ENCODE peak calls at places on chromosome 12, in five cellular contexts. One of them, this sample, is unnamed.

GRCh38 chr12:91774471-91774921 is 371.1 kb downstream of the BTG1 start:
- DNase-seq in AG04450: peak; percentile 37
- DNase-seq in tibial artery: no peak
- DNase-seq in dorsolateral prefrontal cortex: no peak
- DNase-seq in tibial nerve: no peak
- DNase-seq in this sample: no peak

GRCh38 chr12:121033625-121034349 is 5.3 kb downstream of the OASL start:
- DNase-seq in AG04450: no peak
- DNase-seq in tibial artery: no peak
- DNase-seq in dorsolateral prefrontal cortex: no peak
- DNase-seq in tibial nerve: no peak
- DNase-seq in this sample: peak; percentile 51

GRCh38 chr12:109723311-109723791 is 9.7 kb downstream of the FAM222A start:
- DNase-seq in AG04450: no peak
- DNase-seq in tibial artery: peak; percentile 70
- DNase-seq in dorsolateral prefrontal cortex: peak; percentile 85
- DNase-seq in tibial nerve: no peak
- DNase-seq in this sample: no peak

GRCh38 chr12:25882266-25882665 is 76.2 kb upstream of the RASSF8 start:
- DNase-seq in AG04450: no peak
- DNase-seq in tibial artery: no peak
- DNase-seq in dorsolateral prefrontal cortex: no peak
- DNase-seq in tibial nerve: no peak
- DNase-seq in this sample: no peak

GRCh38 chr12:62519043-62519442 is 52.4 kb downstream of the MON2 start:
- DNase-seq in AG04450: no peak
- DNase-seq in tibial artery: peak; percentile 71
- DNase-seq in dorsolateral prefrontal cortex: peak; percentile 32
- DNase-seq in tibial nerve: no peak
- DNase-seq in this sample: no peak

GRCh38 chr12:18373176-18373575 is 111.9 kb downstream of the PIK3C2G start:
- DNase-seq in AG04450: no peak
- DNase-seq in tibial artery: no peak
- DNase-seq in dorsolateral prefrontal cortex: no peak
- DNase-seq in tibial nerve: no peak
- DNase-seq in this sample: no peak

GRCh38 chr12:53232641-53233538 is 881 bp upstream of the RARG start:
- DNase-seq in AG04450: no peak
- DNase-seq in tibial artery: peak; percentile 89
- DNase-seq in dorsolateral prefrontal cortex: no peak
- DNase-seq in tibial nerve: peak; percentile 54
- DNase-seq in this sample: peak; percentile 50

GRCh38 chr12:234891-235415 is 21.0 kb upstream of the SLC6A12 start:
- DNase-seq in AG04450: no peak
- DNase-seq in tibial artery: peak; percentile 28
- DNase-seq in dorsolateral prefrontal cortex: no peak
- DNase-seq in tibial nerve: no peak
- DNase-seq in this sample: no peak

GRCh38 chr12:59329457-59329856 is 266.4 kb upstream of the SLC16A7 start:
- DNase-seq in AG04450: no peak
- DNase-seq in tibial artery: no peak
- DNase-seq in dorsolateral prefrontal cortex: no peak
- DNase-seq in tibial nerve: no peak
- DNase-seq in this sample: no peak

GRCh38 chr12:71425568-71425967 is 14.0 kb upstream of the LGR5 start:
- DNase-seq in AG04450: no peak
- DNase-seq in tibial artery: no peak
- DNase-seq in dorsolateral prefrontal cortex: no peak
- DNase-seq in tibial nerve: no peak
- DNase-seq in this sample: no peak

GRCh38 chr12:104505095-104505819 is 48.5 kb downstream of the CHST11 start:
- DNase-seq in AG04450: no peak
- DNase-seq in tibial artery: no peak
- DNase-seq in dorsolateral prefrontal cortex: no peak
- DNase-seq in tibial nerve: no peak
- DNase-seq in this sample: no peak

GRCh38 chr12:121086896-121087295 is 45.8 kb upstream of the P2RX7 start:
- DNase-seq in AG04450: no peak
- DNase-seq in tibial artery: no peak
- DNase-seq in dorsolateral prefrontal cortex: no peak
- DNase-seq in tibial nerve: no peak
- DNase-seq in this sample: no peak

GRCh38 chr12:95859344-95859816 is 628 bp downstream of the SNRPF start:
- DNase-seq in AG04450: no peak
- DNase-seq in tibial artery: no peak
- DNase-seq in dorsolateral prefrontal cortex: no peak
- DNase-seq in tibial nerve: no peak
- DNase-seq in this sample: no peak

GRCh38 chr12:128848371-128848770 is 4.9 kb upstream of the GLT1D1 start:
- DNase-seq in AG04450: no peak
- DNase-seq in tibial artery: no peak
- DNase-seq in dorsolateral prefrontal cortex: no peak
- DNase-seq in tibial nerve: no peak
- DNase-seq in this sample: no peak

DNA sequence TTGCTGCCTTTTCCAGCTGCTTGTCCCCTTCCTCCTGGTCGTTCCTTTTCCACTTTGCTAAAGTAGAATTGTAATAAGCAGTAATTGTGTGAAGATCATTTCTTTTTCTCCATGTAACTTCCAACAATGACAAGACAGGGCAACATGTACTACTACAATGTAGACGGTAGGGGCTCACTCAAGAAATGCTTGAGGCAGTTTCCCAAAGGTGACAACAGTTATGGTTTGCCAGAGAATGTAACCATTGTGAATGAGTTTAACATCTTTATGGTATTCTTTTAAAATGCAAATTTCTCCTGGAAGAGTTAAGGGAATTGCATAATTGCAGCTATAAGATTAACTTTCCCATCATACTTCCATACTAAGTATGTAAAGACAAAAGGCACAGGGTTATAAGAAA is 23.8 kb upstream of the PHLDA1 start:
- DNase-seq in AG04450: no peak
- DNase-seq in tibial artery: no peak
- DNase-seq in dorsolateral prefrontal cortex: no peak
- DNase-seq in tibial nerve: no peak
- DNase-seq in this sample: no peak
- TF ChIP-seq CTCF in AG04450: peak; percentile 21
- TF ChIP-seq CTCF in tibial artery: no peak
- TF ChIP-seq CTCF in dorsolateral prefrontal cortex: no peak
- TF ChIP-seq CTCF in tibial nerve: no peak
- TF ChIP-seq CTCF in this sample: no peak

GRCh38 chr12:49059385-49060232 is 985 bp downstream of the KMT2D start:
- DNase-seq in AG04450: no peak
- DNase-seq in tibial artery: no peak
- DNase-seq in dorsolateral prefrontal cortex: no peak
- DNase-seq in tibial nerve: no peak
- DNase-seq in this sample: no peak

GRCh38 chr12:49059063-49059384 is 1.6 kb downstream of the KMT2D start:
- DNase-seq in AG04450: no peak
- DNase-seq in tibial artery: no peak
- DNase-seq in dorsolateral prefrontal cortex: no peak
- DNase-seq in tibial nerve: no peak
- DNase-seq in this sample: no peak

GRCh38 chr12:49057888-49058287 is 2.7 kb downstream of the KMT2D start:
- DNase-seq in AG04450: no peak
- DNase-seq in tibial artery: no peak
- DNase-seq in dorsolateral prefrontal cortex: no peak
- DNase-seq in tibial nerve: no peak
- DNase-seq in this sample: no peak

GRCh38 chr12:49060237-49061156 is at the start of gene KMT2D:
- DNase-seq in AG04450: peak; percentile 92
- DNase-seq in tibial artery: peak; percentile 94
- DNase-seq in dorsolateral prefrontal cortex: peak; percentile 87
- DNase-seq in tibial nerve: peak; percentile 79
- DNase-seq in this sample: peak; percentile 88

GRCh38 chr12:49058366-49059062 is 2.1 kb downstream of the KMT2D start:
- DNase-seq in AG04450: no peak
- DNase-seq in tibial artery: no peak
- DNase-seq in dorsolateral prefrontal cortex: no peak
- DNase-seq in tibial nerve: no peak
- DNase-seq in this sample: no peak
- H3K27ac ChIP-seq in AG04450: no peak overlapping the region
- H3K27ac ChIP-seq in tibial artery: peak overlapping the region; percentile 93
- H3K27ac ChIP-seq in dorsolateral prefrontal cortex: peak overlapping the region; percentile 97
- H3K27ac ChIP-seq in tibial nerve: no peak overlapping the region
- H3K27ac ChIP-seq in this sample: peak overlapping the region; percentile 49

DNA sequence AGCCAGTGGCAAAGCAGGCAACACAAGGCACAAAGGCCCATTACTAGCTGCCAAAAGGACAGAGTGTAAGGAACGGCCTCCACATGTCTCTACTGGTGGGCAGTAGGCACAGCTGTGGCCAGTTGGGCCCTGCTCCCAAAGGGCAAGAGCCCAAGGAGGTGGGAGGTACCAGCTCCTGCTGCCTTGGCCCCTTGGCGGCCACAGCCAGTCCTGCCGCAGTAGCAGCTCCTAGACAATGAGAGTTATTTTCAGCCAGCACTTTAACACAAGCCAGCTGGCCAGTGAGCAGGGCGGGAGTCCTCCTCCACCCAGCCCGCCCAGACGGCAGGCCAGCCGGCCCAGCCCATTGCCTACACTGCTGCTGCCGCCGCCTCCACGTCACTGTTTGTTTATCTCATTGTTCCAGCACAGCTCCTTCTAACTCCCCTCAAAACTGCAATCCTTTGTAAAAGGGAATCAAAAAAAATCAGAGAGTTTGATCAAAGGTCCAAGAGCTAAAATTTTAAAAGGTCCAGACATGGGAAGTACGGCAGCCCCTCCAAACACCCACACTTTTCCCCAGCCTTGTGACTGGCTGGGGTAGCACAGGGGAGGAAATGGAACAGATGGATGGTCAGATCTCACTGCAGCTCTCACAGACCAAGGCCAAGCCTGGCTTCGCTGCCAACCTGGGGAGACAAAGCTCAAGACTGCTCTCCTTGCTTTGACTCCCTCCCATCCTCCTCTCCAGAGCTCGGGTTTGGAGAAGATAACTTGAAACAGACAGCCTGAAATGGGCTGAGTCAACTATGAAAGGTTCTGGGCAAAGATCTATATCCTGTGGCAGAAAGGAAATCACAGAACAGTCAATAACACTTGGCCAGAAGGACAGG is 33.5 kb downstream of the FMNL3 start:
- DNase-seq in AG04450: peak; percentile 88
- DNase-seq in tibial artery: peak; percentile 97
- DNase-seq in dorsolateral prefrontal cortex: peak; percentile 97
- DNase-seq in tibial nerve: peak; percentile 88
- DNase-seq in this sample: no peak
- TF ChIP-seq CTCF in AG04450: peak; percentile 46
- TF ChIP-seq CTCF in tibial artery: peak; percentile 77
- TF ChIP-seq CTCF in dorsolateral prefrontal cortex: peak; percentile 31
- TF ChIP-seq CTCF in tibial nerve: peak; percentile 88
- TF ChIP-seq CTCF in this sample: no peak

DNA sequence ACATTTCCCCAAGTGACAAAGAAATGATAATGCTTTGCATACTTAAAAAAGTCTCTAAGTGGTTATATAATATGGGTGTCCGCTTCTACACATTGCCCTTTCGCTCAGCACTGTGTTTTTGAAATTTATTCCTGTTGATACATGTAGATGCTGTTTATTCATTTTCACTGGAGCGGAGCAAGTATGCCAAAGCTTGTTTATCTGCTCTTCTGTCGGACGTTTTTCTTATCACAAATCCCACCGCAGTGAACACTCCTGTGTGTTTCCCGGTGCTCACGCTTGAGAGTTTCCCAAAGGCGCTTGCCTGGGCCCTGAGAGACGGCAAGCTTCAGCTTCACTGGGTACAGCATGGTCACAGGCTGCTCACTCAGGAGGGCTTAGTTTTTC is 50.2 kb downstream of the TPCN1 start:
- DNase-seq in AG04450: no peak
- DNase-seq in tibial artery: no peak
- DNase-seq in dorsolateral prefrontal cortex: no peak
- DNase-seq in tibial nerve: no peak
- DNase-seq in this sample: no peak
- H3K27ac ChIP-seq in AG04450: peak overlapping the region; percentile 89
- H3K27ac ChIP-seq in tibial artery: peak overlapping the region; percentile 84
- H3K27ac ChIP-seq in dorsolateral prefrontal cortex: peak overlapping the region; percentile 41
- H3K27ac ChIP-seq in tibial nerve: peak overlapping the region; percentile 79
- H3K27ac ChIP-seq in this sample: no peak overlapping the region

GRCh38 chr12:30847259-30847658 is 79.3 kb upstream of the TSPAN11 start:
- DNase-seq in AG04450: peak; percentile 8
- DNase-seq in tibial artery: no peak
- DNase-seq in dorsolateral prefrontal cortex: no peak
- DNase-seq in tibial nerve: no peak
- DNase-seq in this sample: no peak
- TF ChIP-seq CTCF in AG04450: peak; percentile 71
- TF ChIP-seq CTCF in tibial artery: peak; percentile 43
- TF ChIP-seq CTCF in dorsolateral prefrontal cortex: peak; percentile 80
- TF ChIP-seq CTCF in tibial nerve: peak; percentile 81
- TF ChIP-seq CTCF in this sample: peak; percentile 65

GRCh38 chr12:68784015-68784414 is 24.0 kb upstream of the MDM2 start:
- DNase-seq in AG04450: no peak
- DNase-seq in tibial artery: no peak
- DNase-seq in dorsolateral prefrontal cortex: no peak
- DNase-seq in tibial nerve: no peak
- DNase-seq in this sample: no peak
- H3K27ac ChIP-seq in AG04450: no peak overlapping the region
- H3K27ac ChIP-seq in tibial artery: no peak overlapping the region
- H3K27ac ChIP-seq in dorsolateral prefrontal cortex: no peak overlapping the region
- H3K27ac ChIP-seq in tibial nerve: no peak overlapping the region
- H3K27ac ChIP-seq in this sample: no peak overlapping the region

DNA sequence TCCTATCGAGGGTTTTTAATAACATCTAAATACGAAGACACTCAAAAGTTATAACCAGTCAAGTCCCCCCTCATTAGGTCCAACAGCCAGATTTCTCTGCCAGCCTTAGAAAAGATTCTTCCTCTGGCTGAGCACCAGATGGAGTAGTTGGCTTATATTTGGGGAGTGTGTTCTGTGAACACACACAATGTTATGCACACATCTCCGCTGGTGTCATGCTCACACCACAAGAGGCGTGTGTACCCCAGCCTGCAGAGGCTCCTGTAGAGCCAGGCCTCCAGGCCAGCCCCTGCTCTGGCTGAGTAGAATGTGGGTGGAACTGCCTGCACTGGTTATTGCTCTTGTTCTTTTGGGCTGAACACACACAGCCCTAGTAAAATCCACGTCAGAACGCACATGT is 64.0 kb downstream of the PIWIL1 start:
- DNase-seq in AG04450: no peak
- DNase-seq in tibial artery: no peak
- DNase-seq in dorsolateral prefrontal cortex: no peak
- DNase-seq in tibial nerve: no peak
- DNase-seq in this sample: no peak
- TF ChIP-seq CTCF in AG04450: no peak
- TF ChIP-seq CTCF in tibial artery: no peak
- TF ChIP-seq CTCF in dorsolateral prefrontal cortex: peak; percentile 53
- TF ChIP-seq CTCF in tibial nerve: no peak
- TF ChIP-seq CTCF in this sample: no peak